ENCODE peak calls at places on chromosomes 3 and 15, in nine cellular contexts. W is left ventricle myocardium superior; X is A549; Y is CD8-positive, alpha-beta T cell; L is cardiac muscle cell; G is GM13976; J is H7; I is activated effector memory CD4-positive, alpha-beta T cell treated with anti-CD3 and anti-CD28 coated beads, Interleukin-2, amount 50 U/mL, for 16 hours; Q is RPMI8226. N is an unnamed sample.

GRCh38 chr3:111336511-111336910 is 205.5 kb upstream of the CD96 start:
- DNase-seq in W (no peak), X (no peak), Y (no peak), L (no peak), G (no peak), J (no peak), I (no peak), Q (no peak), N (no peak)

GRCh38 chr15:58258501-58259274 is 120.5 kb downstream of the AQP9 start:
- DNase-seq in W (no peak), X (no peak), Y (no peak), L (no peak), G (no peak), J (no peak), I (no peak), Q (no peak), N (no peak)

GRCh38 chr3:48538451-48538850 is 18.2 kb downstream of the PFKFB4 start:
- DNase-seq in W (no peak), X (no peak), Y (no peak), L (no peak), G (no peak), J (peak; percentile 30), I (no peak), Q (no peak), N (no peak)

GRCh38 chr3:65846936-65847335 is 191.8 kb downstream of the MAGI1 start:
- DNase-seq in W (no peak), X (no peak), Y (no peak), L (no peak), G (no peak), J (no peak), I (no peak), Q (no peak), N (no peak)

GRCh38 chr3:64161481-64161952 is 63.7 kb downstream of the PRICKLE2 start:
- DNase-seq in W (no peak), X (no peak), Y (no peak), L (no peak), G (no peak), J (no peak), I (no peak), Q (no peak), N (no peak)

GRCh38 chr3:64918989-64919388 is 231.2 kb upstream of the ADAMTS9 start:
- DNase-seq in W (no peak), X (no peak), Y (no peak), L (no peak), G (no peak), J (no peak), I (no peak), Q (no peak), N (no peak)

GRCh38 chr15:56040081-56041035 is 46.9 kb upstream of the NEDD4 start:
- DNase-seq in W (peak; percentile 36), X (peak; percentile 90), Y (no peak), L (no peak), G (no peak), J (no peak), I (no peak), Q (no peak), N (peak; percentile 87)

GRCh38 chr3:126850370-126851085 is 132.4 kb upstream of the PLXNA1 start:
- DNase-seq in W (peak; percentile 61), X (peak; percentile 41), Y (no peak), L (peak; percentile 93), G (no peak), J (peak; percentile 69), I (no peak), Q (no peak), N (peak; percentile 19)

GRCh38 chr15:93485922-93486327 is 396.9 kb upstream of the RGMA start:
- DNase-seq in W (peak; percentile 73), X (no peak), Y (no peak), L (no peak), G (no peak), J (no peak), I (no peak), Q (no peak), N (peak; percentile 82)

GRCh38 chr3:111315911-111316310 is 226.1 kb upstream of the CD96 start:
- DNase-seq in W (no peak), X (no peak), Y (no peak), L (no peak), G (no peak), J (no peak), I (no peak), Q (no peak), N (no peak)

GRCh38 chr15:34812369-34812768 is 17.0 kb upstream of the ACTC1 start:
- DNase-seq in W (no peak), X (no peak), Y (no peak), L (no peak), G (no peak), J (no peak), I (no peak), Q (no peak), N (no peak)

GRCh38 chr3:110650752-110651151 is 420.9 kb upstream of the NECTIN3 start:
- DNase-seq in W (no peak), X (no peak), Y (no peak), L (no peak), G (no peak), J (no peak), I (no peak), Q (no peak), N (no peak)

GRCh38 chr15:80455668-80456442 is 51.7 kb downstream of the ARNT2 start:
- DNase-seq in W (peak; percentile 54), X (peak; percentile 78), Y (peak; percentile 50), L (peak; percentile 72), G (peak; percentile 75), J (peak; percentile 82), I (peak; percentile 81), Q (peak; percentile 74), N (peak; percentile 74)

GRCh38 chr15:52678036-52678467 is 1.1 kb downstream of the ATOSA start:
- DNase-seq in W (peak; percentile 57), X (peak; percentile 67), Y (peak; percentile 54), L (peak; percentile 63), G (peak; percentile 58), J (peak; percentile 65), I (peak; percentile 84), Q (peak; percentile 91), N (peak; percentile 84)

GRCh38 chr15:40301467-40302179 is 6.1 kb downstream of the PLCB2 start:
- DNase-seq in W (no peak), X (no peak), Y (no peak), L (peak; percentile 88), G (no peak), J (peak; percentile 81), I (no peak), Q (no peak), N (no peak)

GRCh38 chr3:14791343-14791945 is 27.3 kb upstream of the FGD5 start:
- DNase-seq in W (peak; percentile 76), X (peak; percentile 62), Y (peak; percentile 43), L (peak; percentile 80), G (peak; percentile 82), J (peak; percentile 92), I (peak; percentile 74), Q (peak; percentile 85), N (peak; percentile 84)

GRCh38 chr3:58835075-58835474 is 168.5 kb upstream of the FAM3D start:
- DNase-seq in W (no peak), X (no peak), Y (no peak), L (no peak), G (no peak), J (no peak), I (no peak), Q (no peak), N (no peak)

GRCh38 chr15:70093481-70094309 is 4.0 kb downstream of the TLE3 start:
- DNase-seq in W (no peak), X (no peak), Y (no peak), L (no peak), G (no peak), J (no peak), I (no peak), Q (no peak), N (no peak)

GRCh38 chr15:43505723-43506122 is 11.7 kb upstream of the MAP1A start:
- DNase-seq in W (no peak), X (no peak), Y (no peak), L (peak; percentile 36), G (no peak), J (no peak), I (no peak), Q (no peak), N (no peak)

GRCh38 chr15:68666120-68666811 is 87.5 kb downstream of the CORO2B start:
- DNase-seq in W (no peak), X (no peak), Y (no peak), L (peak; percentile 14), G (no peak), J (peak; percentile 74), I (peak; percentile 24), Q (peak; percentile 53), N (peak; percentile 17)

GRCh38 chr3:100796556-100796955 is 87.3 kb downstream of the TFG start:
- DNase-seq in W (no peak), X (peak; percentile 14), Y (no peak), L (peak; percentile 9), G (peak; percentile 2), J (peak; percentile 0), I (no peak), Q (peak; percentile 39), N (no peak)

GRCh38 chr3:117920240-117920923 is 1114.3 kb downstream of the IGSF11 start:
- DNase-seq in W (no peak), X (no peak), Y (no peak), L (peak; percentile 35), G (no peak), J (no peak), I (no peak), Q (no peak), N (no peak)

GRCh38 chr3:66348696-66349095 is 127.9 kb downstream of the SLC25A26 start:
- DNase-seq in W (no peak), X (no peak), Y (no peak), L (no peak), G (no peak), J (no peak), I (no peak), Q (no peak), N (no peak)

GRCh38 chr3:14001136-14001535 is 121.3 kb upstream of the WNT7A start:
- DNase-seq in W (no peak), X (no peak), Y (no peak), L (no peak), G (no peak), J (no peak), I (no peak), Q (no peak), N (no peak)

GRCh38 chr15:77457619-77458265 is 37.1 kb downstream of the HMG20A start:
- DNase-seq in W (no peak), X (no peak), Y (no peak), L (no peak), G (no peak), J (no peak), I (no peak), Q (peak; percentile 73), N (no peak)

N was measured in sigmoid colon.